ENCODE peak calls at places on chromosomes 16 and 17, in six cellular contexts. N is stomach, W is Caco-2, S is PC-3, D is sigmoid colon, T is psoas muscle. J is an unnamed sample. For H3K9me3, the result is how much of the 10 kb centered on the place peaks cover.

GRCh38 chr16:78689031-78689430 is 589.6 kb downstream of the WWOX start:
- DNase-seq in N (no peak), W (no peak), S (no peak), D (no peak), T (no peak), J (no peak)

GRCh38 chr16:69848635-69849545 is 86.8 kb downstream of the WWP2 start:
- DNase-seq in N (peak), W (no peak), S (peak), D (peak), T (peak), J (peak)

GRCh38 chr17:12528036-12528435 is 137.7 kb upstream of the MYOCD start:
- DNase-seq in N (no peak), W (no peak), S (no peak), D (no peak), T (no peak), J (no peak)

GRCh38 chr17:66777689-66778225 is 57.2 kb upstream of the CACNG5 start:
- DNase-seq in N (no peak), W (no peak), S (no peak), D (no peak), T (no peak), J (no peak)

GRCh38 chr17:70168044-70168978 is 1.0 kb upstream of the KCNJ2 start:
- DNase-seq in N (peak), W (peak), S (peak), D (peak), T (peak), J (peak)

GRCh38 chr16:24838554-24839266 is 7.1 kb upstream of the SLC5A11 start:
- DNase-seq in N (no peak), W (peak), S (peak), D (no peak), T (no peak), J (peak)

GRCh38 chr17:19386276-19386863 is 620 bp downstream of the MFAP4 start:
- DNase-seq in N (peak), W (no peak), S (peak), D (peak), T (peak), J (no peak)

GRCh38 chr17:82200743-82201497 is 11.7 kb downstream of the CCDC57 start:
- DNase-seq in N (no peak), W (no peak), S (no peak), D (no peak), T (no peak), J (peak)

GRCh38 chr17:34367486-34368270 is 4.6 kb upstream of the CCL1 start:
- DNase-seq in N (no peak), W (no peak), S (no peak), D (no peak), T (no peak), J (no peak)

GRCh38 chr17:83028851-83029250 is 50.6 kb upstream of the METRNL start:
- DNase-seq in N (peak), W (no peak), S (no peak), D (peak), T (no peak), J (no peak)

GRCh38 chr16:28130099-28131088 is 66.9 kb upstream of the GSG1L start:
- DNase-seq in N (no peak), W (no peak), S (no peak), D (no peak), T (no peak), J (no peak)

GRCh38 chr17:73953206-73954033 is 250.1 kb upstream of the RPL38 start:
- DNase-seq in N (no peak), W (no peak), S (no peak), D (no peak), T (no peak), J (no peak)
- H3K4me3 ChIP-seq in N (no peak), W (no peak), S (no peak), D (no peak), T (no peak), J (no peak)

GRCh38 chr17:22510504-22510903 is 818.2 kb downstream of the KCNJ18 start:
- DNase-seq in N (no peak), W (no peak), S (no peak), D (no peak), T (no peak), J (no peak)
- H3K9me3 ChIP-seq in N (under half), W (under half), S (under half), D (under half), T (under half), J (under half)

GRCh38 chr16:66872927-66873684 is 7.2 kb upstream of the PDP2 start:
- DNase-seq in N (peak), W (peak), S (peak), D (peak), T (peak), J (peak)
- H3K4me3 ChIP-seq in N (peak), W (peak), S (peak), D (no peak), T (peak), J (peak)

GRCh38 chr16:5319799-5320198 is 222.2 kb upstream of the EEF2KMT start:
- DNase-seq in N (no peak), W (no peak), S (no peak), D (no peak), T (no peak), J (no peak)
- H3K9me3 ChIP-seq in N (under half), W (under half), S (under half), D (under half), T (under half), J (under half)

DNA sequence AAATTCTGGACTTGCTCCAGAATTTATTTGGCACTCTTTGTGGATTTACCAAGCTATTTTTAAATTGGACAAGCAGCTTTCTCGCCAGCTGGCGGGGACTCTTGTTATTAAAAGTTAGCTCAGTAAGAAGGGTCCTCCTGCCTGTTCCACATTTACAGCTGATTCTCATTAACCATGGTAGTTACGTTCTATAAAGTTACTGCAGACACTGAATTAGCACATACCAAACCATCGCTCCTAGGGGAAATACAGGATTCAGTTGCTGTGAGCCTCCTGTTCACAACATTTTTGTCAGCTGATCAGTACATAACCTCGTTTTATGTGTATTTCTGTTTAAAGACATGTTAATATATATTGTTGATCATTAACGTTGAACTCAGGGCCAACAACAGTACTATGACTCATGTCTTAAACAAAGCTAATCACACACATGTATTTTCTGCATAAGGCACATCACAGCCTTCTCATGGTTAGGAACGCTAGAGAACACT is 4.2 kb downstream of the LDAF1 start:
- DNase-seq in N (peak), W (no peak), S (no peak), D (peak), T (peak), J (peak)
- H3K4me3 ChIP-seq in N (no peak), W (no peak), S (no peak), D (peak), T (peak), J (no peak)

DNA sequence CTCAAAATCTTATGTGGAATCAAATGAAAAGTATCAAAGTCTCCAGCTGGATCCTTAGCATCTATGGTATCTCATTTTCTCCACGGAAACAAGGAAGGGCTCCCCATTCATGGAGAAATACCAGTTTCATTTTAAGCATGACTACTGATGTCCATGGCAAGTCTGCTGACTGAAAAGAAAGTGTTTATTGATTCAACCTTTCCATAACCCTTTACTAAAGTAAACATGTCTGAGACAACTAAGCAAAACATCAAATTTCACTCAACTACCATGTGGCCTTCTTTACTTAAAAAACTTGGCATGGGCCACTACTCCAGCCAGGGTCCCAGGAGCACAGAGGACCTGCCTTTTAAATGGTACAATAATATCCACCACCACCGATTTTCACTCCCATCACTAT is 928.0 kb upstream of the SOX9 start:
- DNase-seq in N (no peak), W (no peak), S (no peak), D (no peak), T (no peak), J (no peak)
- H3K9me3 ChIP-seq in N (under half), W (under half), S (under half), D (under half), T (under half), J (under half)